ENCODE peak calls at places on chromosomes 2 and 18, in four cellular contexts. N is brain microvascular endothelial cell, W is heart right ventricle, P is SK-N-MC. T is an unnamed sample.

GRCh38 chr2:82656370-82656769 is 1802.7 kb downstream of the SUCLG1 start:
- DNase-seq in N (no peak), W (no peak), P (no peak), T (no peak)

GRCh38 chr2:41937464-41937861 is 110.4 kb upstream of the PKDCC start:
- DNase-seq in N (no peak), W (no peak), P (peak), T (no peak)

GRCh38 chr2:48515588-48515987 is 14.4 kb upstream of the STON1 start:
- DNase-seq in N (no peak), W (no peak), P (no peak), T (no peak)

GRCh38 chr2:62794791-62795190 is 89.3 kb downstream of the EHBP1 start:
- DNase-seq in N (no peak), W (no peak), P (no peak), T (no peak)

GRCh38 chr2:21939961-21940360 is 816.2 kb downstream of the TDRD15 start:
- DNase-seq in N (no peak), W (no peak), P (no peak), T (peak)

GRCh38 chr2:40346535-40347354 is 105.1 kb downstream of the SLC8A1 start:
- DNase-seq in N (no peak), W (no peak), P (no peak), T (peak)

GRCh38 chr2:66929632-66930385 is 467.3 kb upstream of the ETAA1 start:
- DNase-seq in N (peak), W (peak), P (peak), T (peak)

GRCh38 chr2:64751286-64752260 is 97.9 kb upstream of the SERTAD2 start:
- DNase-seq in N (peak), W (no peak), P (no peak), T (no peak)

GRCh38 chr18:33467531-33467930 is 27.0 kb upstream of the CCDC178 start:
- DNase-seq in N (no peak), W (no peak), P (no peak), T (no peak)

GRCh38 chr18:74529811-74530583 is 4.3 kb upstream of the CNDP1 start:
- DNase-seq in N (no peak), W (no peak), P (no peak), T (no peak)

GRCh38 chr2:98334439-98335078 is 11.7 kb upstream of the CNGA3 start:
- DNase-seq in N (peak), W (no peak), P (no peak), T (peak)

GRCh38 chr2:210955591-210955990 is 399.2 kb downstream of the CPS1 start:
- DNase-seq in N (peak), W (no peak), P (no peak), T (no peak)

GRCh38 chr2:204317640-204318039 is 227.6 kb upstream of the PARD3B start:
- DNase-seq in N (no peak), W (no peak), P (no peak), T (no peak)

GRCh38 chr2:24683408-24683807 is 109.8 kb downstream of the PTRHD1 start:
- DNase-seq in N (no peak), W (no peak), P (no peak), T (no peak)

GRCh38 chr2:19140463-19141208 is 217.8 kb downstream of the OSR1 start:
- DNase-seq in N (peak), W (no peak), P (no peak), T (peak)

GRCh38 chr18:24632158-24632988 is 171.9 kb downstream of the HRH4 start:
- DNase-seq in N (no peak), W (no peak), P (no peak), T (no peak)
- H3K4me3 ChIP-seq in N (no peak), W (peak), P (no peak), T (no peak)

GRCh38 chr18:908631-909621 is 4.3 kb downstream of the ADCYAP1 start:
- DNase-seq in N (no peak), W (no peak), P (no peak), T (no peak)

GRCh38 chr18:905948-906415 is 1.3 kb downstream of the ADCYAP1 start:
- DNase-seq in N (no peak), W (no peak), P (no peak), T (no peak)

GRCh38 chr18:906416-907170 is 1.9 kb downstream of the ADCYAP1 start:
- DNase-seq in N (no peak), W (no peak), P (no peak), T (no peak)

GRCh38 chr18:907880-908512 is 3.3 kb downstream of the ADCYAP1 start:
- DNase-seq in N (no peak), W (no peak), P (no peak), T (no peak)

GRCh38 chr18:907171-907879 is 2.7 kb downstream of the ADCYAP1 start:
- DNase-seq in N (no peak), W (no peak), P (no peak), T (no peak)
- H3K4me3 ChIP-seq in N (no peak), W (peak), P (no peak), T (no peak)

DNA sequence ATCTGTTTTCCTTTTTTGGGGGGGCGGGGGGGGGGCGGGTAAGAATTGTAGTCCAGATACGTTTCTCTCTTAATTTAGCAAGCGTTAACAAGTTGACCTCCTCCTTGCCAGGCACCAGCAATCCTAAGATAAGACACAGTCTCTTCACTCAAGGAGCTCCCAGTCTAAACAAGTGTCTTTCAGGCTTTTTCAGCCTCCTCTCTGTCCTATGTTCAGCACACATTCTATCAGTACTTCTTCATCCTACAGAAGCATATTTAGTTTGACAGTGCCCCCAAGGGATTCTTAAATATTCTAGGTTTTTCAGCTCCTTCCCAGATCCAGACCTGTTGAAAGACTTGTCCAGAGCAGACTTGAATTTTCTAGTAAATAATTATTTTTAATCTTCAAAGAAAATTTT is 2.7 kb downstream of the PPP1CB start:
- DNase-seq in N (no peak), W (no peak), P (no peak), T (no peak)
- H3K4me3 ChIP-seq in N (no peak), W (peak), P (peak), T (peak)

DNA sequence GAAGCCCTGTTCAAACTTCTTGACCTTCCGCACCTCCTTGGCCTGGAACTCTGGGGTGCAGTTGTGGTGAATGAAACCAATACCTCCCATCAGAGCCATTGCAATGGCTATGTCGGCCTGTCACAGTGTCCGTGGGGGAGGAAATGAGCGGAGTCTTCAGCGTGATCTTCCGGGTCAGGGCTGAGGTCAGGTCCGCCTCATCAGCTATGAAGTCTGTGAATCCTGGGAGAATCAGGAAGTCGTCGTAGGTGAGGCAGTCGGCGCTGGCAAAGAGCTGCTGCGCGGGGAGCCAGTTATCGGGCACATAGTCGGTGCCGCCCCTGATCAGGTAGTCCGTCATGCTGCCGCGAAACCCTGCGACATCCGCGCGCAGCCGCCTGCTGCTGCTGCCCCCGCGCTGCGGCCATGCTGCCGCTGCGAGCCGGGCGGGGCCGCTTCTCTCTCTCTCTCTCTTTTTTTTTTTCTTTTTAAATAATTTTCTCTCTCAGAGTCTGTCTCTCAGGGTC is 154.1 kb upstream of the ZSWIM2 start:
- DNase-seq in N (no peak), W (no peak), P (no peak), T (no peak)
- H3K4me3 ChIP-seq in N (peak), W (peak), P (no peak), T (peak)

DNA sequence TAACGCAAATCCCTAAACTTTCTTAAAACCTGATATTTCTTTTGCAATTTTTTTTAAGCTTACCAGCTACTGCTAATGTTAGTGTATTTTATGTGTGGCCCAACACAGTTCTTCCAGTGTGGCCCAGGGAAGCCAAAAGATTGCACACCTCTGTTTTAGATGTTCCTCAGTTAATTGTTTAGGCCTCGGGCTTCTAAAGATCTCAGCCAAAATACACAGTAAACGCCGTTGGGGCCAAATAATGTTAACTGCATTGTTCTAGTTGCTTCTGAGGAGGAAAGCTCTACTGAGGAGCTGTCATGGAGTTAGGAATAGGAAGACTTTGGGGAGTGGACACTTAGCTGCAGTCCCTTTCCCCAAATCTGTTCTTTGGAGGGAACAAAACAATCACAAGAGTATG is 2.0 kb downstream of the HSPE1 start:
- DNase-seq in N (no peak), W (no peak), P (no peak), T (no peak)
- H3K4me3 ChIP-seq in N (peak), W (no peak), P (peak), T (no peak)

GRCh38 chr2:174036825-174037224 is 71.7 kb upstream of the SP3 start:
- DNase-seq in N (no peak), W (no peak), P (no peak), T (no peak)
- H3K4me3 ChIP-seq in N (no peak), W (no peak), P (no peak), T (no peak)